ENCODE peak calls at places on chromosomes 16 and 17, in five cellular contexts. Z is stimulated activated CD4-positive, alpha-beta T cell treated with anti-CD3 and anti-CD28 coated beads, Interleukin-4, amount 100 ng/mL, for 4 hours; H is psoas muscle; P is HuH-7.5; G is NCI-H460. R is an unnamed sample.

GRCh38 chr17:42221886-42222745 is 27.8 kb upstream of the GHDC start:
- DNase-seq in Z (peak), H (no peak), P (peak), G (peak), R (peak)

GRCh38 chr16:1949507-1949906 is 5.0 kb downstream of the RPL3L start:
- DNase-seq in Z (no peak), H (no peak), P (no peak), G (no peak), R (no peak)

GRCh38 chr16:64982581-64982980 is 139.3 kb downstream of the CDH11 start:
- DNase-seq in Z (no peak), H (no peak), P (no peak), G (no peak), R (no peak)

GRCh38 chr17:30021708-30022317 is 80.4 kb downstream of the EFCAB5 start:
- DNase-seq in Z (no peak), H (no peak), P (peak), G (peak), R (peak)

GRCh38 chr16:25256821-25257503 is 683 bp downstream of the ZKSCAN2 start:
- DNase-seq in Z (peak), H (no peak), P (peak), G (no peak), R (peak)

GRCh38 chr16:9913604-9914330 is 268.5 kb downstream of the GRIN2A start:
- DNase-seq in Z (no peak), H (no peak), P (no peak), G (no peak), R (no peak)

GRCh38 chr16:53055603-53056527 is 1.1 kb downstream of the CHD9 start:
- DNase-seq in Z (no peak), H (no peak), P (peak), G (no peak), R (peak)

GRCh38 chr16:30010817-30011504 is at the start of gene DOC2A:
- DNase-seq in Z (peak), H (no peak), P (no peak), G (no peak), R (peak)

GRCh38 chr16:88960516-88960915 is 16.5 kb downstream of the CBFA2T3 start:
- DNase-seq in Z (no peak), H (no peak), P (no peak), G (no peak), R (no peak)

GRCh38 chr16:21656795-21657768 is 4.7 kb upstream of the IGSF6 start:
- DNase-seq in Z (no peak), H (no peak), P (peak), G (peak), R (peak)

GRCh38 chr17:58344047-58344790 is 7.8 kb downstream of the SUPT4H1 start:
- DNase-seq in Z (peak), H (no peak), P (no peak), G (no peak), R (no peak)

GRCh38 chr16:8887952-8888560 is 5.9 kb downstream of the LITAFD start:
- DNase-seq in Z (no peak), H (peak), P (no peak), G (no peak), R (peak)

GRCh38 chr17:65514541-65514940 is 46.9 kb downstream of the AXIN2 start:
- DNase-seq in Z (no peak), H (no peak), P (no peak), G (no peak), R (no peak)

GRCh38 chr17:82200135-82200534 is 12.5 kb downstream of the CCDC57 start:
- DNase-seq in Z (no peak), H (no peak), P (no peak), G (no peak), R (no peak)

GRCh38 chr16:21279501-21279900 is 1.4 kb upstream of the CRYM start:
- DNase-seq in Z (no peak), H (no peak), P (no peak), G (no peak), R (no peak)

GRCh38 chr16:78985736-78986605 is 614.6 kb downstream of the MAF start:
- DNase-seq in Z (no peak), H (no peak), P (no peak), G (no peak), R (no peak)

GRCh38 chr17:34579017-34579946 is at the start of gene TMEM132E:
- DNase-seq in Z (peak), H (no peak), P (no peak), G (no peak), R (peak)

GRCh38 chr16:57696240-57696639 is 1.6 kb downstream of the DRC7 start:
- DNase-seq in Z (no peak), H (no peak), P (no peak), G (no peak), R (no peak)

GRCh38 chr16:3054965-3055733 is 8.8 kb downstream of the MMP25 start:
- DNase-seq in Z (no peak), H (peak), P (no peak), G (no peak), R (no peak)

GRCh38 chr16:4134434-4134833 is 18.2 kb upstream of the ADCY9 start:
- DNase-seq in Z (no peak), H (no peak), P (no peak), G (no peak), R (no peak)

GRCh38 chr17:81384929-81385319 is 10.3 kb upstream of the BAHCC1 start:
- DNase-seq in Z (no peak), H (no peak), P (no peak), G (no peak), R (no peak)

GRCh38 chr16:66486773-66487579 is 59.9 kb downstream of the BEAN1 start:
- DNase-seq in Z (no peak), H (no peak), P (no peak), G (no peak), R (peak)

GRCh38 chr16:50354629-50355456 is 13.9 kb downstream of the BRD7 start:
- DNase-seq in Z (no peak), H (no peak), P (no peak), G (no peak), R (no peak)

GRCh38 chr16:84482001-84482891 is 22.2 kb downstream of the MEAK7 start:
- DNase-seq in Z (no peak), H (no peak), P (no peak), G (no peak), R (no peak)

GRCh38 chr17:2724783-2725164 is 13.2 kb upstream of the CLUH start:
- DNase-seq in Z (peak), H (no peak), P (peak), G (peak), R (peak)

GRCh38 chr16:1003551-1004347 is 22.2 kb downstream of the SOX8 start:
- DNase-seq in Z (peak), H (no peak), P (no peak), G (no peak), R (no peak)

GRCh38 chr16:57235128-57236092 is 9.6 kb upstream of the ARL2BP start:
- DNase-seq in Z (no peak), H (no peak), P (no peak), G (no peak), R (no peak)

GRCh38 chr17:67421869-67422273 is 44.8 kb downstream of the PITPNC1 start:
- DNase-seq in Z (no peak), H (no peak), P (no peak), G (peak), R (no peak)